ENCODE peak calls at places on chromosome 15, in six cellular contexts. A is gastrocnemius medialis, P is esophagus muscularis mucosa, R is heart left ventricle, N is tibial nerve, M is NB4. Y is an unnamed sample.
A peak's percentile ranks its signal among the peaks of the same experiment; 100 is the strongest.

GRCh38 chr15:33908396-33908795 is 59.9 kb upstream of the CHRM5 start:
- DNase-seq in A (no peak), P (no peak), R (no peak), N (no peak), M (no peak), Y (no peak)

GRCh38 chr15:33461671-33462070 is 150.9 kb downstream of the RYR3 start:
- DNase-seq in A (no peak), P (no peak), R (no peak), N (no peak), M (no peak), Y (no peak)

GRCh38 chr15:65857718-65858402 is 11.4 kb upstream of the RAB11A start:
- DNase-seq in A (peak; percentile 17), P (no peak), R (no peak), N (no peak), M (no peak), Y (no peak)

GRCh38 chr15:57251308-57251707 is 125.0 kb upstream of the CGNL1 start:
- DNase-seq in A (no peak), P (no peak), R (no peak), N (no peak), M (no peak), Y (no peak)

GRCh38 chr15:49343546-49343945 is 79.5 kb upstream of the FGF7 start:
- DNase-seq in A (no peak), P (no peak), R (no peak), N (no peak), M (no peak), Y (no peak)

GRCh38 chr15:66702770-66703539 is 919 bp downstream of the SMAD6 start:
- DNase-seq in A (no peak), P (no peak), R (no peak), N (no peak), M (peak; percentile 64), Y (no peak)

GRCh38 chr15:73985101-73985873 is 6.8 kb downstream of the STOML1 start:
- DNase-seq in A (no peak), P (no peak), R (no peak), N (no peak), M (no peak), Y (no peak)

GRCh38 chr15:101162701-101163483 is 89.0 kb downstream of the CHSY1 start:
- DNase-seq in A (peak; percentile 29), P (peak; percentile 95), R (peak; percentile 92), N (no peak), M (no peak), Y (no peak)

GRCh38 chr15:62782100-62782791 is 260.3 kb upstream of the TPM1 start:
- DNase-seq in A (peak; percentile 31), P (no peak), R (peak; percentile 91), N (peak; percentile 78), M (peak; percentile 65), Y (no peak)

GRCh38 chr15:100215031-100215842 is 126.5 kb downstream of the ADAMTS17 start:
- DNase-seq in A (no peak), P (no peak), R (no peak), N (peak; percentile 19), M (no peak), Y (no peak)

GRCh38 chr15:47792231-47792630 is 74.9 kb downstream of the SEMA6D start:
- DNase-seq in A (no peak), P (peak; percentile 24), R (no peak), N (no peak), M (no peak), Y (no peak)
- H3K4me3 ChIP-seq in A (no peak overlapping the region), P (no peak overlapping the region), R (no peak overlapping the region), N (no peak overlapping the region), M (no peak overlapping the region), Y (no peak overlapping the region)

GRCh38 chr15:89088605-89089315 is 504 bp downstream of the ABHD2 start:
- DNase-seq in A (peak; percentile 68), P (no peak), R (peak; percentile 68), N (no peak), M (peak; percentile 31), Y (no peak)

GRCh38 chr15:89093509-89093908 is 5.3 kb downstream of the ABHD2 start:
- DNase-seq in A (no peak), P (no peak), R (no peak), N (no peak), M (no peak), Y (no peak)

GRCh38 chr15:89091667-89092220 is 3.5 kb downstream of the ABHD2 start:
- DNase-seq in A (no peak), P (no peak), R (no peak), N (no peak), M (no peak), Y (no peak)

GRCh38 chr15:89089316-89090230 is 1.3 kb downstream of the ABHD2 start:
- DNase-seq in A (no peak), P (no peak), R (no peak), N (no peak), M (no peak), Y (no peak)

DNA sequence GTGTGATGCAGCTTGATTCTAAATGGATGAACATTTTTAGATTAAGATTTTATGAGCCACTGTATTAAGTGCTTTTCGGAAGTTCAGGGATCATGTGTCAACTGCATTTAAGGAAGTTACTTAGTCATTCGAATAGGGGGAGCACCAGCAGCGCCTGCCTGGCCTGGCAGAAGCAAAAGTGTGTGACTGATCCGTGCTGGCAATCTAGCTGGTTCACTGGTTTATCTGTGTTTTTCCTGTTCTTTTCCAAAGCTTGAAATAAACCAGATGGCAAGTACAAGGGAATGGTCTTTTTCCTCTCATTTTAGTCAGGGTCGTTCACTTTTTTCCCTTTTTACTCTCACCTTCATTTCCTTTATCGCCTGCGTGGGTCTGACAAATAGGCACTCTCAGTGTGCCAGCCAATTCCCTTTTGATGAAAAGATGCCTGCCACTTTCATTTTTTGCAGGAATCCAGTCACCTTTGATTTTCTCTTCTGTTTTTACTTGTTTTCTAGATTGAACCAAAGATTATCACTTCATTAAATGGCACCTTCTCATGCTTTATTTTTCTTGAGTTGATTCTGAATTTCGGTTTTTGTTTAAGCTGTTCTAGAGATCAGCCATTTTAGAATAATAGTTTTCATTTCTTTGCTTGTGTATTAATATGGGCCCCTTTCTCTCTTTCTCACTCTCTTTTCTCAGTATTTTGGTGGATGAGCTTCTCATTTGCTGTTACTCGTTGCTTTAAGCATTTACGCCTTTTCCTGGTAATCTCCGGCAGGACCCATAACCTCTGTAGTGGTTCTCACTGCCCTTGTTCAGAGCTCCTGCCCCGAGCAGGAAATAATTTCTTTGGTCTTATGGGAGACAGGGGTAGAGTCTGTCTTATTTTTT is 2.8 kb downstream of the ABHD2 start:
- DNase-seq in A (peak; percentile 79), P (peak; percentile 94), R (peak; percentile 84), N (peak; percentile 62), M (peak; percentile 81), Y (no peak)
- TF ChIP-seq POLR2A in A (peak; percentile 78), P (no peak), R (peak; percentile 57), N (no peak), M (no peak), Y (no peak)

DNA sequence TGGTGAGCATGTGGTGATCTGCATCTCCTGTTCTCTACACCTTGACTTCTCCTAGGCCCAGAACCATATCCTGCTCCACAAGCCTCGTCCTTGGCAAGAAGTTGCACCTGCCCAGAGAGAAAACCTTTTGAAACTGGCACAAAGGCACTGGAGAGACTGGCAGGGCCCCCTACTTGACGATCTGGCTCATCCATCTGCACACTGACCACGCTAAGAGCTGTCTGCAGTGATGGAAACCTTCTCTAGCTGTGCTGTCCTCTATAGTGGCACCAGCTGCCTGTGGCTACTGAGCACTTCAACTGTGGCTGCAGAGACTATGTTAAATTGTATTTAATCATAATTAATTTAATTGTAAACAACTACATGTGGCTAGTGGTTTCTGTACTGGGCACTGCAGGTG is 26.2 kb upstream of the SRP14 start:
- DNase-seq in A (no peak), P (no peak), R (no peak), N (no peak), M (no peak), Y (no peak)
- H3K4me3 ChIP-seq in A (no peak overlapping the region), P (no peak overlapping the region), R (no peak overlapping the region), N (no peak overlapping the region), M (no peak overlapping the region), Y (no peak overlapping the region)

DNA sequence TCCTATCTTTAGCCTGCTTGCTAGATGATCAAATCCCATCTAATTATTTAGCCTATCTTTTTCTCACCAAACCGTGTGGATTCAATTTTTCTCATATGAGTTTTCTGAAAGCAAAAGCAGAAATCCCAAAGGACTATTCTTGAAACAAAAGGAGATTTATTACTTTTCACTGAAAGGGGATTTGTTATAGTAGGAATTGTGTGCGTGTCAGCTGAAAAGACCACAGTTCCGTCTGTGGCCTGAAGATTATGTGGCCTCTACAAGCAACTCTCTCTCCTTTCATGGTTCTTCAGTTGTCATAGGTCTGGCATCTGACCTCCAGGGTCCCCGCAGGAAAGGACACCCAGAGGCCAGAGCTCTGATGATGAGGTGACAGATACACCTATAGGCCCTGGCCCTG is 265.9 kb upstream of the MCTP2 start:
- DNase-seq in A (no peak), P (no peak), R (no peak), N (no peak), M (no peak), Y (no peak)
- TF ChIP-seq POLR2A in A (no peak), P (no peak), R (no peak), N (no peak), M (no peak), Y (no peak)

GRCh38 chr15:40357246-40357645 is 773 bp upstream of the DISP2 start:
- DNase-seq in A (no peak), P (no peak), R (no peak), N (no peak), M (no peak), Y (no peak)
- H3K4me3 ChIP-seq in A (no peak overlapping the region), P (peak overlapping the region; percentile 57), R (no peak overlapping the region), N (no peak overlapping the region), M (no peak overlapping the region), Y (peak overlapping the region; percentile 45)

DNA sequence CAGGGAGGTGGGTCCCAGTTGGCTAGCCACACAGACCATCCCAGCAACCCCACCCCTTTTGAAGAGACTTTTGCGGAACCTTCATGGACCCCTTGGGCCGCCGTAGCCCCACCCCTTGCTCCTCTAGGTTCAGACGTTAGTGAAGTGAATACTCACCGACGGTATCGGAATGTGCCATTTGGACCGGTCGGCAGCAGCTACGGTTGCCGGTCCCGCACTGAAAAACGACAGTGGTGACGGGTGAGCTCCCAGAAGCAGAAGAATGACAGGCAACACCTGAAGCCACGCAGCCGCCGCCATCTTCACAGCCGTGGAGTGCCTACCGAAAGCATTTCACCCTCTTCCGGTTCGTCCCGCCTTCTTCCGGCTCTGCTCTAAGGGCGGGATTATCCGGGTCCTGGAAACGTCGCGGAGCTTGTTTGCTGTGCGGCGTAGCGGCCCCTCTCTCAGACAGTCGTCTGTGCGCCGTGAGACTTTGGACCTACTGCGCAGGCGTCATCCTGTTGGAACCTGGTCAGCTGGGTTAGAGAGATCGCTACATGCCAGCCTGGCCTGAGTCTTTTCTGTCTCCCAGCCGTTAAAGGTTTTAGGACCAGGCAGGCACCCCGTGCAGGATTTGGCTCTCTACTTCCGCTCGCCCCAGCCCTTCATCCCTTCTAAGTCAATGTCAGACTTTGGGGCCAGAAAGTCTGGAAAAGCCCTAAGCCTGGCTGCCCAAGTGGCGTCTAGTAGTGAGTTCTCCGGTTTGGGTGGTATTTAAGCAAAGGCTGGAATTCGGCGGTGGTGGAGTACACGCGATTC is at the start of the genes GANC and TMEM87A:
- DNase-seq in A (peak; percentile 98), P (peak; percentile 99), R (peak; percentile 98), N (peak; percentile 96), M (peak; percentile 99), Y (peak; percentile 84)
- TF ChIP-seq POLR2A in A (peak; percentile 84), P (peak; percentile 74), R (peak; percentile 71), N (peak; percentile 80), M (peak; percentile 91), Y (no peak)

GRCh38 chr15:45112143-45112591 is 1.8 kb downstream of the DUOX2 start:
- DNase-seq in A (no peak), P (no peak), R (no peak), N (no peak), M (no peak), Y (no peak)
- H3K4me3 ChIP-seq in A (no peak overlapping the region), P (no peak overlapping the region), R (no peak overlapping the region), N (peak overlapping the region; percentile 8), M (no peak overlapping the region), Y (peak overlapping the region; percentile 26)

GRCh38 chr15:68210409-68210756 is 5.3 kb upstream of the CALML4 start:
- DNase-seq in A (no peak), P (no peak), R (no peak), N (no peak), M (no peak), Y (no peak)
- TF ChIP-seq POLR2A in A (no peak), P (no peak), R (no peak), N (no peak), M (no peak), Y (no peak)

Y was measured in esophagus squamous epithelium.